ENCODE peak calls at places on chromosomes 3 and 15, in seven cellular contexts. S is right lobe of liver, O is tibial nerve, R is endodermal cell, Z is fibroblast of pulmonary artery, B is WERI-Rb-1, K is DND-41. C is an unnamed sample.
A peak's percentile ranks its signal among the peaks of the same experiment; 100 is the strongest.

GRCh38 chr3:105503191-105503593 is 136.5 kb downstream of the ALCAM start:
- DNase-seq in S (no peak), O (no peak), R (no peak), Z (no peak), B (no peak), K (no peak), C (no peak)

GRCh38 chr15:29124581-29125381 is 144.8 kb downstream of the NSMCE3 start:
- DNase-seq in S (no peak), O (no peak), R (peak; percentile 75), Z (peak; percentile 9), B (no peak), K (no peak), C (peak; percentile 22)

GRCh38 chr15:29676961-29677402 is 145.3 kb downstream of the TJP1 start:
- DNase-seq in S (no peak), O (no peak), R (no peak), Z (peak; percentile 63), B (no peak), K (no peak), C (peak; percentile 71)

GRCh38 chr15:62254137-62254934 is 89.3 kb upstream of the C2CD4B start:
- DNase-seq in S (peak; percentile 69), O (peak; percentile 36), R (peak; percentile 93), Z (peak; percentile 80), B (peak; percentile 85), K (peak; percentile 84), C (peak; percentile 76)

GRCh38 chr15:96326551-96327154 is 3.8 kb upstream of the NR2F2 start:
- DNase-seq in S (peak; percentile 79), O (peak; percentile 47), R (peak; percentile 84), Z (peak; percentile 74), B (no peak), K (no peak), C (peak; percentile 76)

GRCh38 chr3:119294889-119295769 is 946 bp downstream of the ARHGAP31 start:
- DNase-seq in S (no peak), O (peak; percentile 39), R (peak; percentile 79), Z (peak; percentile 35), B (no peak), K (peak; percentile 22), C (peak; percentile 57)

GRCh38 chr3:54188176-54188791 is 65.9 kb downstream of the CACNA2D3 start:
- DNase-seq in S (peak; percentile 48), O (peak; percentile 38), R (peak; percentile 90), Z (peak; percentile 84), B (no peak), K (peak; percentile 68), C (peak; percentile 73)

GRCh38 chr3:14548321-14548729 is 8.2 kb upstream of the GRIP2 start:
- DNase-seq in S (no peak), O (peak; percentile 77), R (peak; percentile 87), Z (peak; percentile 70), B (peak; percentile 88), K (peak; percentile 63), C (peak; percentile 74)

GRCh38 chr3:100260081-100260684 is 609 bp upstream of the TBC1D23 start:
- DNase-seq in S (peak; percentile 49), O (no peak), R (peak; percentile 69), Z (peak; percentile 78), B (no peak), K (no peak), C (peak; percentile 73)

GRCh38 chr3:156035158-156035557 is 85.2 kb upstream of the KCNAB1 start:
- DNase-seq in S (no peak), O (no peak), R (no peak), Z (no peak), B (no peak), K (no peak), C (no peak)

GRCh38 chr3:16801698-16802097 is 83.1 kb upstream of the PLCL2 start:
- DNase-seq in S (no peak), O (no peak), R (no peak), Z (peak; percentile 33), B (peak; percentile 64), K (peak; percentile 21), C (peak; percentile 14)

DNA sequence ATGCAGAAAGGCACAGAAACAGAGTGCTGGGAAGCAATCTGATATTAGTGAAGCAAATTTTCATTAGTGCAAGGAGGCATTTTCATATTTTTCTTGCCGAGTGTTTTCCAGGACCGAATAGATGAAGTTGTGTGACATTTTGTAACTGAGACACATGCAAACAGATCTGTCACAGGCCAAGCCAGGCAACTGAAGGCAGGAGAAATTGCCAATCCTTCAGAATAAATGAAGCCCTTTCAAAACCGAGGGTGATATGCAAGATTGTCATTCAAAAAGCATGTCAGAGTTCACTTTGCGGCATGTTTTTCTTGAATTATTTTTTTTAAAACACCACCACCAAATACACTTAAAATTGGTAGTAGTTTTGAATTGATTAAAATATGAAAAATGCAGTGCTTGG is 6.2 kb downstream of the LMOD3 start:
- DNase-seq in S (no peak), O (no peak), R (no peak), Z (no peak), B (no peak), K (no peak), C (no peak)
- H3K4me3 ChIP-seq in S (no peak overlapping the region), O (no peak overlapping the region), R (no peak overlapping the region), Z (no peak overlapping the region), B (no peak overlapping the region), K (no peak overlapping the region), C (no peak overlapping the region)

GRCh38 chr3:34017757-34018156 is 219.3 kb downstream of the PDCD6IP start:
- DNase-seq in S (no peak), O (no peak), R (no peak), Z (no peak), B (no peak), K (no peak), C (no peak)

GRCh38 chr3:34012102-34012461 is 213.7 kb downstream of the PDCD6IP start:
- DNase-seq in S (no peak), O (peak; percentile 6), R (no peak), Z (peak; percentile 93), B (peak; percentile 44), K (no peak), C (peak; percentile 82)

GRCh38 chr3:34016925-34017592 is 218.6 kb downstream of the PDCD6IP start:
- DNase-seq in S (no peak), O (no peak), R (no peak), Z (no peak), B (no peak), K (peak; percentile 77), C (no peak)

GRCh38 chr3:34013818-34014576 is 215.6 kb downstream of the PDCD6IP start:
- DNase-seq in S (no peak), O (no peak), R (no peak), Z (no peak), B (peak; percentile 56), K (no peak), C (no peak)

DNA sequence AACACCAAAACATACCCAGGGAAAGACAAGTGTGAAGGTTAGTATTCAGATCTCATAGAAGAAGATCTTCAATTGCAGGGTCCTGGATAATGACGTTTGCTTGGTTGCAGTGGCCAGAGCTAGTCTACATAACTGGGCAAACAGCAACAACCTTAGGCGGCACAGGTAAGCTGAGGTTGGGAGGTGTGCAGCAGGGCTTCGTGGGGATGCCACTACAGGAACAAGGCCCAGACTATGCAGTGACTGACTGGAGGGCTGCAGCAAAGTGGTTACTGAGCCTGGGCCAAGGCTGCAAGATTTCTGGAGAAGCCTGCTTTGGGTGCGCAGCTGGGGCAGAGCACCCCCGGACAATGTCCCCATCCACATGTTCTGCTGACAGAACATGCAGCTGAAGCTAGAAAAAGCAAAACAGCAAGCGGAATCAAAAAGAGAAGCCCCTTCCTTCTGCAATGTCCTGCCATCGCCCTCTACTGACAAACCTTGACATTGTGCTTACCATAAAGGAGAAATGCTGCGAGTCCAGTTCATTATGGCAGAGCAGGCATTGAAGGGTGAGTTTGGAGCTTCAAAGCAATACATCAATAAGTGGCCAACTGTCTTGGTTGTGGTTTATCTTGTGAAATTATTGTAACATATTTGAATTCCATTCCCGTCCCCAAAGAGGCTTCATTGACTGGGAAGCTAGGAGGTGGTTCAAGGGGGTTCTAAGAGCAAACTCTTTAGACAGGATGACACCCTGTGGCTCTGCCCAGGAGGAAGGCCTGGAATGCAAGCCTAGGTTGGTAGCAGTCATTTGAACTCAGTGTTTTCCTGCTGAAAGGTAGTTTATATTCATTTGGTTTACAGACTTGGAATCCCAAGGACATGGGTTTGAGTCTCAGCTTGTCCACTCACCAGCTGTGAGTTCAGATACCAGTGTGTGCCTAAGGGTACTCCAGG is 217.0 kb downstream of the PDCD6IP start:
- DNase-seq in S (no peak), O (no peak), R (peak; percentile 81), Z (peak; percentile 35), B (peak; percentile 73), K (peak; percentile 55), C (peak; percentile 21)
- TF ChIP-seq CTCF in S (peak; percentile 11), O (no peak), R (peak; percentile 80), Z (peak; percentile 41), B (peak; percentile 77), K (peak; percentile 78), C (peak; percentile 41)

DNA sequence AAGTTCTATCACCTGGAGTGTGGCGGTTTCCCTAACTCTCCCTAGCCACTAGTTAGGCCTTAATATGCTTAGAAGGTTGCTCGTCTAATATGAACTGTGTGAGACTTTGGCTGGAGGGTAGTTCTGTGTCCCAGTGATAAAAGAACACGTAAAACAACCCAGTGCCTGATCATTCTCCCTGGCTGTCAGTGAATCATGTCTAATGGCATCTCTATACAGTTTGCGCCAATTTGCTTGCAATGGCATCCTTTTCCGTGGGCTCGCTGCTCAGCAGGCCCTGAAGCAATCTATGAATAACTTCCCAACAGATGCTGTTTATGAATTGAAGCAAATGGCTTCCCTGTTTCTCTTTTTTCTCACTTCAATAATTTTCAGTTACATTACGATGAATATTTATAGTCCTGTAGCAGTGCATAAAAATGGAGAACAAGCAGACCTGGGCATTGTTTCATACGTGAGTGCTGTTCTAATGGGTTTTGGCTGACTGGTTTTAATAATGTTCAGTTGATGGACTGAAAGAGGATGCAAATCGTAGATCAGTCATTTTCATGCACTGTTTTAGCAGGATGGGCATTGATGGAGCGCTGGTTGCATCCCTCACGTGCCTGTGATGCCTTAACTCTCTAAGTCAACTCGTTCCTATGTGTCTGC is 243.4 kb upstream of the SUCLG2 start:
- DNase-seq in S (no peak), O (no peak), R (no peak), Z (no peak), B (no peak), K (no peak), C (no peak)
- H3K4me3 ChIP-seq in S (no peak overlapping the region), O (no peak overlapping the region), R (no peak overlapping the region), Z (no peak overlapping the region), B (no peak overlapping the region), K (no peak overlapping the region), C (no peak overlapping the region)

GRCh38 chr3:111299070-111299672 is 227.6 kb downstream of the NECTIN3 start:
- DNase-seq in S (no peak), O (no peak), R (peak; percentile 47), Z (peak; percentile 19), B (no peak), K (peak; percentile 48), C (peak; percentile 42)
- TF ChIP-seq CTCF in S (no peak), O (no peak), R (peak; percentile 68), Z (peak; percentile 3), B (peak; percentile 24), K (peak; percentile 65), C (no peak)

C was measured in cardiac fibroblast.